ENCODE peak calls at places on chromosomes 3 and 15, in eight cellular contexts. S, L, G, P, E, F, V and K are unnamed samples.

GRCh38 chr15:61794276-61794675 is 266.0 kb downstream of the VPS13C start:
- DNase-seq in F (no peak), P (peak; percentile 19), V (no peak), G (no peak), E (no peak), L (no peak), S (no peak), K (no peak)

GRCh38 chr3:172192830-172193415 is 153.5 kb downstream of the FNDC3B start:
- DNase-seq in P (no peak), F (no peak), L (no peak), G (no peak), S (no peak), V (no peak), E (no peak), K (peak; percentile 30)

GRCh38 chr3:6097021-6097420 is 763.9 kb upstream of the GRM7 start:
- DNase-seq in E (no peak), G (no peak), V (no peak), L (no peak), P (no peak), S (no peak), F (no peak), K (no peak)

GRCh38 chr3:94004301-94004910 is 24.0 kb downstream of the STX19 start:
- DNase-seq in G (peak; percentile 5), S (peak; percentile 40), V (peak; percentile 41), P (peak; percentile 73), F (no peak), L (no peak), E (no peak), K (peak; percentile 16)

GRCh38 chr3:85394424-85394823 is 435.6 kb downstream of the CADM2 start:
- DNase-seq in L (no peak), F (no peak), E (no peak), P (no peak), G (no peak), V (no peak), S (no peak), K (no peak)

GRCh38 chr15:75721923-75722870 is 9.5 kb upstream of the CSPG4 start:
- DNase-seq in E (no peak), S (no peak), F (no peak), G (no peak), V (no peak), L (no peak), P (no peak), K (no peak)

GRCh38 chr15:85313339-85313738 is 67.1 kb upstream of the AKAP13 start:
- DNase-seq in L (no peak), G (no peak), V (no peak), P (no peak), S (no peak), F (no peak), E (no peak), K (no peak)

GRCh38 chr3:43180027-43180426 is 74.1 kb upstream of the POMGNT2 start:
- DNase-seq in L (peak; percentile 43), G (no peak), S (no peak), P (no peak), V (peak; percentile 61), E (no peak), F (no peak), K (no peak)

GRCh38 chr15:59140422-59141226 is 35.7 kb downstream of the CCNB2 start:
- DNase-seq in S (no peak), G (no peak), V (no peak), F (no peak), P (no peak), E (no peak), L (peak; percentile 67), K (no peak)

GRCh38 chr3:33440578-33441321 is 545 bp upstream of the UBP1 start:
- DNase-seq in E (peak; percentile 81), V (peak; percentile 98), G (peak; percentile 97), P (peak; percentile 100), F (peak; percentile 95), L (peak; percentile 100), S (peak; percentile 96), K (peak; percentile 97)

GRCh38 chr15:71131601-71132357 is 16.5 kb downstream of the THSD4 start:
- DNase-seq in F (no peak), E (no peak), P (no peak), L (no peak), V (no peak), G (no peak), S (no peak), K (no peak)

GRCh38 chr3:178404966-178405365 is 131.3 kb upstream of the KCNMB2 start:
- DNase-seq in E (no peak), F (no peak), P (no peak), V (no peak), S (no peak), L (no peak), G (no peak), K (no peak)

GRCh38 chr3:8069981-8070380 is 431.6 kb upstream of the LMCD1 start:
- DNase-seq in L (no peak), V (no peak), F (no peak), S (no peak), G (no peak), P (no peak), E (no peak), K (no peak)

GRCh38 chr15:73171711-73172110 is 119.4 kb downstream of the NEO1 start:
- DNase-seq in S (no peak), E (no peak), G (no peak), V (no peak), P (no peak), L (no peak), F (no peak), K (no peak)

GRCh38 chr15:91790826-91791225 is 62.7 kb upstream of the SLCO3A1 start:
- DNase-seq in V (no peak), S (no peak), L (peak; percentile 46), P (no peak), G (peak; percentile 83), F (no peak), E (no peak), K (no peak)

GRCh38 chr3:120743081-120743365 is 479 bp downstream of the GTF2E1 start:
- DNase-seq in E (no peak), P (no peak), S (no peak), G (no peak), V (no peak), L (no peak), F (no peak), K (no peak)